ENCODE peak calls at places on chromosomes 2 and 18, in seven cellular contexts. S, I, Z, W, F, D and U are unnamed samples. For H3K4me1 and H3K9me3, the result is how much of the 10 kb centered on the place peaks cover.

GRCh38 chr2:173957517-173957916 is 7.7 kb downstream of the SP3 start:
- DNase-seq in D (no peak), I (no peak), Z (no peak), S (no peak), W (no peak), F (no peak), U (no peak)

GRCh38 chr2:113251118-113251517 is 27.6 kb downstream of the PAX8 start:
- DNase-seq in W (no peak), S (no peak), Z (no peak), I (peak), F (no peak), D (no peak), U (no peak)

GRCh38 chr18:26803643-26804042 is 61.9 kb downstream of the AQP4 start:
- DNase-seq in D (no peak), Z (no peak), F (no peak), W (peak), I (no peak), S (no peak), U (no peak)

GRCh38 chr2:180306346-180306745 is 299.2 kb upstream of the CWC22 start:
- DNase-seq in Z (no peak), D (no peak), S (no peak), I (no peak), F (no peak), W (no peak), U (no peak)

GRCh38 chr2:64322433-64322832 is 131.5 kb upstream of the LGALSL start:
- DNase-seq in F (no peak), W (no peak), S (no peak), D (no peak), I (no peak), Z (no peak), U (no peak)

GRCh38 chr2:140650825-140651224 is 1480.0 kb downstream of the LRP1B start:
- DNase-seq in Z (no peak), S (peak), I (peak), W (no peak), F (no peak), D (no peak), U (no peak)

GRCh38 chr2:240604939-240605716 is 18.6 kb downstream of the CAPN10 start:
- DNase-seq in I (no peak), S (no peak), Z (no peak), W (no peak), F (no peak), D (no peak), U (peak)

GRCh38 chr2:146844226-146844990 is 1000.4 kb upstream of the ACVR2A start:
- DNase-seq in S (peak), F (no peak), Z (no peak), W (no peak), I (peak), D (no peak), U (no peak)

DNA sequence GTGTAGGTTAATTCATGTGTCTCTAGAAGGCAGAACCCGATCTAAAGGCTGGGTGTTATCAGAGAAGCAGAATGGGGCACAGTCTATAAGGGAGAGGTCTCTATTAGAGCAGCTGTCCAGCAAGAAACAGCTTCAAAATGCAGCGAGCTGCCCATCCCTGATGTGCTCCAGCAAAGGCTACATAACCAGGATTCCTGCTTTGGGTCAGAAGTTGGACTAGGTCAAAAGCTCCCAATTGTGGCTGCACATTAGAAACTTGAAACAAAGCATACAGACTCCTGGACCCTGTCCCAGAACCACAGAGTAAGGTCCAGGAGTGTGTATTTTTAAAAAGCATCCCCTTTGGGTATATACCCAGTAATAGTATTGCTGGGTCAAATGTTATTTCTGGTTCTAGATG is 105.7 kb downstream of the ANKRD44 start:
- DNase-seq in F (no peak), W (no peak), I (no peak), D (no peak), Z (no peak), S (peak), U (no peak)
- H3K4me1 ChIP-seq in F (under half), W (half or more), I (under half), D (half or more), Z (under half), S (under half), U (under half)

DNA sequence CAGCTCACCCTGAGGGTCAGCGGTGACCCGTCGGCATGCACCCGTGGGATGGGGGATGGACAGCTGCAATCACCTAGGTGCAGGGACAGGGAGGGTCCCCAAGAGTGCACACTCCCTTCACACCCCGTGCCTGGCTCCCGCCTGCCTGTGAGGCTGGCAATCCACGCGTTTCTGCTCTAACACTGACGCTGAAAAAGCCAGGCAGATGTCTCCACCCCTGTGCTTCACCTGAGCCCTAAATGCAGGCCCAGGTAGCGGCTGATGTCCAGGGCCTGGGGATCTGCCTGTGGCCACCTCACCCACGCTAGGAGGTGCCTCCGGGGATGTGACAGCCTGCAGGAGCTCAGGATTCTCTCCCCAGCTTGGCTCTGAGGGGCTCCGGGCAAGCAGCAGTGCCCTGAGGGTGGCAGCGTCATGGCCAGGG is 212.0 kb upstream of the SALL3 start:
- DNase-seq in S (no peak), D (no peak), I (no peak), F (no peak), W (no peak), Z (no peak), U (no peak)
- H3K9me3 ChIP-seq in S (under half), D (under half), I (under half), F (under half), W (under half), Z (under half), U (under half)

DNA sequence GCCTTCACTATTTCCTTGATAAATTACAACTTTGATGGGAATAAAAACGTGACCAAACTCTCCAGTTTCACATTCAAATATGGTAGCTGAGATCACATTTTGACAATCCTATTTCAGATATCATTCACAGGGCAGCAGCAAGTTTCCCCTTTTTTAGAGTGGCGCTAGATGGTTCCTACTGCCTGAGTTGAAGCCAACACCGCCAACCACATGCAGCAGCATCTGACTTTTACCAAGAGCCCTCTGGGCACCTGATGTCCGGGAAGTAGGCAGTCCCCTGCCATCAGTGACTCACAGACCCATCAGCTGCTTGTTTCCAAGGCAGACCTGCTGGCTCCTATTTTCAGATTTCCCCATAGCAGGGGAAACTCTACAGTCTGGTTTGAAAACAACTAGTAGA is 4.0 kb upstream of the MREG start:
- DNase-seq in D (peak), I (peak), W (peak), Z (no peak), F (no peak), S (peak), U (peak)
- H3K4me2 ChIP-seq in D (peak), I (no peak), W (peak), Z (no peak), F (no peak), S (no peak), U (no peak)

DNA sequence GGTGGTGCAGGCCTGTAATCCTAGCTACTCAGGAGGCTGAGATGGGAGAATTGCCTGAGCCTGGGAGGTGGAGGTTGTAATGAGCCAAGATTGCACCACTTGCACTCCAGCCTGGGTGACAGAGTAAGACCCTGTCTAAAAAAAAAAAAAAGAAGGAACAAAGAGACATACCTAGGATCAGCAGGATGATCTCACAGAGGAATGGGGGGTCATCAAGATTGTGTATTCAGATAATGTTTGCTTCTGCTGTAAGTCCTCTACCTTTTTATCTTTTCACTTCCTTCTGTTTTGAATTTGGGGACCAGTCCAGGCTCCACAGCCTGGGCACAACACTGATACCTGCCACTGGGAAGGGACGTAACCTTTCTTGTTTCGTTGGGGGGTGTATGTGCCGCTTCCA is 53.2 kb downstream of the MAP4K4 start:
- DNase-seq in S (no peak), W (no peak), F (no peak), I (no peak), D (no peak), Z (no peak), U (no peak)
- H3K4me1 ChIP-seq in S (half or more), W (half or more), F (under half), I (half or more), D (under half), Z (under half), U (half or more)

GRCh38 chr18:77820472-77820871 is 570.8 kb downstream of the GALR1 start:
- DNase-seq in S (no peak), I (no peak), D (no peak), F (no peak), W (no peak), Z (no peak), U (no peak)
- H3K9me3 ChIP-seq in S (under half), I (under half), D (under half), F (under half), W (under half), Z (under half), U (under half)

DNA sequence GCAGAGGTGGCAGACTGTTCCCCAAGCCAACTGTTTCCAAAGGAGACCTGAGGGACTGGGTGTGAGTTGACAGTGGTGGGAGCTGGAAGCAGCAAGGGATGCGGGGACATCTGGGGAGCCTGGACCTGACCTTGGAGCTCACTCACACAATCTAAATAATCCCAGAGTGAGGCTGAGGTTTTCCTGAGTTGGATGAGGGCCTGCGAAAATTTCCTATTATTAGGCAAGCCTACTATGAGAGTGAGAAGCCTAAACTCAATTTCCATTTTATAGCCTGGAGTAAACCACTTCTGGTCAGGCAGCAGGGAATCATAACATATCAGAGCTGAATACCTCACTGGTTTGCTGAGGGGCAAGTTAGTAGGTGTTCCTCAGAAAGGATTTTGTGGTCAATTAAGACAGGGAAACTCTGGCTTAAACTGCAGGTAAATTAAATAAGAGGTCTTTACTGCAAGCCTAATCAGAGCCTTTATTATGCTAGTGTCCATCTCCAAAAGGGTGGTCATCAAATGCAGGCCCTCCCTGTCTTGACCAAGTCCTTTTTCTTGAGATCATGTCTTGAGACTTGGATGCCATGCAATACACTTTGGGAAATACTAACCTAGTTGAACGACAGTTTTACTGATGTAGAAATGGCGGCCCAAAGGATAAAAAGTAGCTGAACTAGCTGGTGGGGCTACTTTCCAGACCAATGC is 1.7 kb upstream of the COX5B start:
- DNase-seq in Z (no peak), D (no peak), S (no peak), W (no peak), I (no peak), F (no peak), U (no peak)
- H3K4me2 ChIP-seq in Z (no peak), D (no peak), S (no peak), W (no peak), I (no peak), F (no peak), U (no peak)

DNA sequence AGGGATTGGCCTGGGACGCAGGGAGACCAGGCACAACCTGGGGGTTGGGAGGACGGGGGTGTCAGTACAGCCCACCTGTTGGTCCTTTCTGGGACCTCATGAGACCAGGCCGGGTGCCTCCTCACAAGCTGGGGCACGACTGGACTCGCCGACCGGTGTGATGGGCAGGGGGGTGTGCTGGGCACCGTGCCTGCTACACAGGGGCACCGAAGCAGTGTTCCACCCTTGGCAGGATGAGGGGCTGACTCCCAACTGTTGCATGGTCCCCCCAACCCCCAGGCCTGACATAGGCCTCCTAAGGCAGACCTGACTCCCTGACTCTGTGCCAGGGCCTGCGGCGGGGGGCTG is 256.7 kb downstream of the ATAD2B start:
- DNase-seq in S (no peak), I (no peak), Z (no peak), W (no peak), F (no peak), D (no peak), U (no peak)
- H3K4me1 ChIP-seq in S (under half), I (under half), Z (under half), W (under half), F (under half), D (under half), U (under half)

GRCh38 chr2:176082885-176083731 is 654 bp downstream of the EVX2 start:
- DNase-seq in Z (no peak), W (no peak), D (no peak), F (peak), S (no peak), I (no peak), U (peak)

GRCh38 chr2:176083796-176084261 is at the start of gene EVX2:
- DNase-seq in W (no peak), Z (no peak), D (no peak), S (no peak), I (no peak), F (peak), U (peak)

GRCh38 chr2:176084629-176085119 is 912 bp upstream of the EVX2 start:
- DNase-seq in Z (no peak), D (no peak), S (peak), F (peak), W (no peak), I (no peak), U (peak)

GRCh38 chr2:176085861-176086771 is 2.4 kb upstream of the EVX2 start:
- DNase-seq in D (no peak), S (peak), Z (no peak), F (peak), W (no peak), I (peak), U (peak)

GRCh38 chr2:176085120-176085788 is 1.5 kb upstream of the EVX2 start:
- DNase-seq in D (no peak), Z (no peak), I (no peak), S (no peak), W (no peak), F (peak), U (peak)
- H3K9me3 ChIP-seq in D (under half), Z (under half), I (under half), S (under half), W (under half), F (under half), U (under half)

GRCh38 chr2:164896226-164896625 is 54.6 kb upstream of the COBLL1 start:
- DNase-seq in S (peak), F (no peak), W (no peak), I (no peak), D (no peak), Z (no peak), U (no peak)
- H3K4me2 ChIP-seq in S (no peak), F (no peak), W (no peak), I (no peak), D (no peak), Z (no peak), U (no peak)